ENCODE peak calls at places on chromosome 7, in seven cellular contexts. O, A, W, H, M, Y and R are unnamed samples.

GRCh38 chr7:103031781-103032180 is 42.8 kb downstream of the FBXL13 start:
- DNase-seq in M (no peak), O (no peak), H (no peak), A (peak), Y (no peak), W (no peak), R (no peak)

GRCh38 chr7:129188892-129189660 is 643 bp downstream of the SMO start:
- DNase-seq in W (peak), O (no peak), M (no peak), H (no peak), A (peak), Y (no peak), R (peak)

GRCh38 chr7:79524048-79524447 is 70.6 kb upstream of the MAGI2 start:
- DNase-seq in M (no peak), A (peak), H (no peak), O (no peak), Y (no peak), W (no peak), R (no peak)

GRCh38 chr7:3957735-3958491 is 656.9 kb downstream of the SDK1 start:
- DNase-seq in M (peak), Y (no peak), H (no peak), A (no peak), O (no peak), W (no peak), R (no peak)

GRCh38 chr7:93185303-93186027 is 37.3 kb upstream of the SAMD9L start:
- DNase-seq in H (no peak), W (no peak), Y (no peak), O (no peak), M (no peak), A (no peak), R (no peak)

GRCh38 chr7:20597339-20597738 is 18.1 kb upstream of the ABCB5 start:
- DNase-seq in H (no peak), W (no peak), Y (no peak), O (no peak), A (no peak), M (no peak), R (no peak)

GRCh38 chr7:134502463-134502862 is 24.9 kb upstream of the AKR1B10 start:
- DNase-seq in W (no peak), A (peak), M (no peak), H (no peak), O (no peak), Y (no peak), R (no peak)

GRCh38 chr7:55026086-55026790 is 7.4 kb downstream of the EGFR start:
- DNase-seq in A (no peak), W (no peak), O (no peak), H (no peak), Y (no peak), M (no peak), R (no peak)

GRCh38 chr7:1140481-1141104 is 19.4 kb downstream of the ZFAND2A start:
- DNase-seq in M (no peak), Y (no peak), W (no peak), A (no peak), H (no peak), O (no peak), R (no peak)

GRCh38 chr7:97390915-97391593 is 273.6 kb downstream of the SDHAF3 start:
- DNase-seq in H (no peak), A (no peak), M (no peak), O (no peak), Y (no peak), W (no peak), R (no peak)

GRCh38 chr7:23234569-23235296 is 11.8 kb upstream of the GPNMB start:
- DNase-seq in A (no peak), M (peak), W (peak), O (no peak), H (no peak), Y (no peak), R (peak)

GRCh38 chr7:99365318-99366141 is 9.0 kb upstream of the ARPC1B start:
- DNase-seq in W (peak), A (no peak), O (peak), M (peak), H (peak), Y (peak), R (peak)

GRCh38 chr7:65475734-65476319 is 102.2 kb downstream of the ZNF92 start:
- DNase-seq in A (no peak), W (peak), M (peak), O (no peak), Y (peak), H (peak), R (peak)

GRCh38 chr7:101093907-101094306 is 8.6 kb downstream of the TRIM56 start:
- DNase-seq in M (no peak), W (peak), O (no peak), A (peak), Y (no peak), H (no peak), R (no peak)

GRCh38 chr7:83119496-83119895 is 43.2 kb downstream of the PCLO start:
- DNase-seq in O (no peak), M (no peak), W (no peak), A (no peak), H (no peak), Y (no peak), R (no peak)

GRCh38 chr7:45140827-45141226 is 16.8 kb upstream of the RAMP3 start:
- DNase-seq in O (no peak), W (no peak), A (no peak), Y (no peak), M (no peak), H (peak), R (no peak)